ENCODE peak calls at places on chromosomes 4 and X, in six cellular contexts. D, B, L, G, Y and V are unnamed samples.
A peak's percentile ranks its signal among the peaks of the same experiment; 100 is the strongest.

GRCh38 chr4:131304686-131305085 is 1844.4 kb upstream of the PCDH10 start:
- DNase-seq in Y (no peak), D (no peak), L (no peak), G (no peak), B (no peak), V (no peak)

GRCh38 chrX:7330971-7331746 is 183.2 kb upstream of the PUDP start:
- DNase-seq in G (no peak), B (no peak), Y (no peak), D (no peak), L (no peak), V (no peak)

GRCh38 chr4:110064295-110064694 is 134.1 kb downstream of the ELOVL6 start:
- DNase-seq in L (no peak), Y (no peak), G (peak; percentile 73), B (no peak), D (no peak), V (no peak)

GRCh38 chrX:150051096-150051495 is 112.8 kb upstream of the EOLA2 start:
- DNase-seq in D (no peak), L (no peak), B (no peak), G (no peak), Y (no peak), V (no peak)

GRCh38 chr4:157713342-157713741 is 459.5 kb downstream of the GASK1B start:
- DNase-seq in Y (no peak), G (no peak), D (no peak), B (no peak), L (no peak), V (no peak)

GRCh38 chr4:105061136-105061696 is 85.5 kb upstream of the TET2 start:
- DNase-seq in Y (no peak), B (peak; percentile 3), D (no peak), G (no peak), L (peak; percentile 3), V (peak; percentile 61)

GRCh38 chr4:19051751-19052296 is 1030.3 kb upstream of the LCORL start:
- DNase-seq in B (no peak), L (no peak), G (no peak), D (no peak), Y (no peak), V (no peak)

GRCh38 chr4:83025563-83025962 is 9.4 kb upstream of the COPS4 start:
- DNase-seq in D (no peak), G (no peak), L (no peak), B (no peak), Y (no peak), V (no peak)

GRCh38 chr4:15344041-15344440 is 83.8 kb upstream of the C1QTNF7 start:
- DNase-seq in G (no peak), D (no peak), Y (no peak), B (no peak), L (no peak), V (no peak)

GRCh38 chr4:169270810-169271691 is at the start of gene SH3RF1:
- DNase-seq in D (peak; percentile 77), Y (peak; percentile 66), B (peak; percentile 85), G (peak; percentile 92), L (no peak), V (no peak)

GRCh38 chrX:56763556-56764152 is 34.6 kb downstream of the NBDY start:
- DNase-seq in D (no peak), Y (no peak), L (peak; percentile 84), B (no peak), G (peak; percentile 65), V (no peak)

GRCh38 chr4:114271031-114271430 is 291.6 kb upstream of the ARSJ start:
- DNase-seq in D (no peak), G (no peak), B (no peak), Y (no peak), L (no peak), V (no peak)

GRCh38 chr4:175971393-175972179 is 94.1 kb upstream of the WDR17 start:
- DNase-seq in D (no peak), G (no peak), L (no peak), Y (no peak), B (no peak), V (no peak)

GRCh38 chr4:14916554-14917304 is 85.6 kb upstream of the CPEB2 start:
- DNase-seq in G (no peak), B (peak; percentile 56), L (no peak), Y (no peak), D (no peak), V (peak; percentile 89)

GRCh38 chr4:26871611-26872010 is 11.0 kb downstream of the STIM2 start:
- DNase-seq in B (no peak), L (no peak), D (no peak), Y (no peak), G (no peak), V (no peak)

GRCh38 chr4:1626941-1627340 is 57.2 kb downstream of the FAM53A start:
- DNase-seq in D (no peak), L (no peak), Y (no peak), B (no peak), G (no peak), V (no peak)

GRCh38 chr4:165151734-165152133 is 39.1 kb upstream of the TMEM192 start:
- DNase-seq in L (no peak), D (no peak), B (no peak), Y (no peak), G (no peak), V (no peak)